ENCODE peak calls at places on chromosomes 11 and 22, in six cellular contexts. One of them, this sample, is unnamed.

GRCh38 chr11:33160147-33160546 is 1.1 kb downstream of the CSTF3 start:
- DNase-seq in mammary epithelial cell: peak; percentile 50
- DNase-seq in heart left ventricle: no peak
- DNase-seq in astrocyte: peak; percentile 43
- DNase-seq in WERI-Rb-1: no peak
- DNase-seq in kidney: no peak
- DNase-seq in this sample: no peak

GRCh38 chr11:108093128-108093904 is 28.1 kb upstream of the ACAT1 start:
- DNase-seq in WERI-Rb-1: no peak
- DNase-seq in heart left ventricle: no peak
- DNase-seq in kidney: no peak
- DNase-seq in mammary epithelial cell: no peak
- DNase-seq in astrocyte: no peak
- DNase-seq in this sample: peak; percentile 53

GRCh38 chr11:66676279-66676919 is 1.3 kb downstream of the RBM4B start:
- DNase-seq in astrocyte: no peak
- DNase-seq in kidney: no peak
- DNase-seq in WERI-Rb-1: no peak
- DNase-seq in mammary epithelial cell: no peak
- DNase-seq in heart left ventricle: no peak
- DNase-seq in this sample: no peak

GRCh38 chr11:93476796-93477195 is 66.4 kb downstream of the SMCO4 start:
- DNase-seq in mammary epithelial cell: peak; percentile 71
- DNase-seq in WERI-Rb-1: no peak
- DNase-seq in heart left ventricle: no peak
- DNase-seq in astrocyte: peak; percentile 23
- DNase-seq in kidney: no peak
- DNase-seq in this sample: peak; percentile 55

GRCh38 chr11:67051945-67052488 is 4.6 kb upstream of the RHOD start:
- DNase-seq in mammary epithelial cell: no peak
- DNase-seq in kidney: no peak
- DNase-seq in heart left ventricle: no peak
- DNase-seq in WERI-Rb-1: no peak
- DNase-seq in astrocyte: no peak
- DNase-seq in this sample: no peak

GRCh38 chr11:97683733-97684132 is 1293.9 kb downstream of the JRKL start:
- DNase-seq in mammary epithelial cell: peak; percentile 56
- DNase-seq in WERI-Rb-1: peak; percentile 26
- DNase-seq in heart left ventricle: no peak
- DNase-seq in kidney: no peak
- DNase-seq in astrocyte: no peak
- DNase-seq in this sample: no peak

GRCh38 chr11:65262381-65262680 is 569 bp downstream of the POLA2 start:
- DNase-seq in heart left ventricle: no peak
- DNase-seq in WERI-Rb-1: no peak
- DNase-seq in astrocyte: no peak
- DNase-seq in kidney: no peak
- DNase-seq in mammary epithelial cell: no peak
- DNase-seq in this sample: no peak

GRCh38 chr11:105392546-105392945 is 217.3 kb upstream of the GRIA4 start:
- DNase-seq in mammary epithelial cell: no peak
- DNase-seq in WERI-Rb-1: no peak
- DNase-seq in astrocyte: peak; percentile 4
- DNase-seq in kidney: no peak
- DNase-seq in heart left ventricle: no peak
- DNase-seq in this sample: no peak

GRCh38 chr22:41830174-41830573 is 2.7 kb upstream of the SREBF2 start:
- DNase-seq in astrocyte: no peak
- DNase-seq in mammary epithelial cell: no peak
- DNase-seq in heart left ventricle: no peak
- DNase-seq in WERI-Rb-1: peak; percentile 23
- DNase-seq in kidney: no peak
- DNase-seq in this sample: no peak

GRCh38 chr11:118537409-118537980 is 6.5 kb downstream of the TMEM25 start:
- DNase-seq in WERI-Rb-1: no peak
- DNase-seq in mammary epithelial cell: no peak
- DNase-seq in astrocyte: no peak
- DNase-seq in kidney: no peak
- DNase-seq in heart left ventricle: no peak
- DNase-seq in this sample: no peak

GRCh38 chr11:94800394-94800793 is 32.2 kb downstream of the AMOTL1 start:
- DNase-seq in WERI-Rb-1: no peak
- DNase-seq in astrocyte: no peak
- DNase-seq in kidney: no peak
- DNase-seq in mammary epithelial cell: no peak
- DNase-seq in heart left ventricle: no peak
- DNase-seq in this sample: no peak

GRCh38 chr11:119680899-119681370 is 48.1 kb downstream of the NECTIN1 start:
- DNase-seq in kidney: peak; percentile 85
- DNase-seq in WERI-Rb-1: no peak
- DNase-seq in heart left ventricle: peak; percentile 84
- DNase-seq in astrocyte: no peak
- DNase-seq in mammary epithelial cell: no peak
- DNase-seq in this sample: no peak

GRCh38 chr11:67013511-67014045 is 9.4 kb upstream of the SYT12 start:
- DNase-seq in astrocyte: no peak
- DNase-seq in kidney: no peak
- DNase-seq in heart left ventricle: no peak
- DNase-seq in mammary epithelial cell: no peak
- DNase-seq in WERI-Rb-1: no peak
- DNase-seq in this sample: no peak

GRCh38 chr11:84564180-84564866 is 1062.8 kb downstream of the DLG2 start:
- DNase-seq in astrocyte: peak; percentile 12
- DNase-seq in kidney: no peak
- DNase-seq in heart left ventricle: no peak
- DNase-seq in WERI-Rb-1: peak; percentile 41
- DNase-seq in mammary epithelial cell: peak; percentile 32
- DNase-seq in this sample: peak; percentile 6

GRCh38 chr22:23756891-23757290 is 2.7 kb upstream of the VPREB3 start:
- DNase-seq in mammary epithelial cell: no peak
- DNase-seq in kidney: no peak
- DNase-seq in heart left ventricle: no peak
- DNase-seq in astrocyte: no peak
- DNase-seq in WERI-Rb-1: peak; percentile 83
- DNase-seq in this sample: no peak

GRCh38 chr11:66113132-66113856 is 43.2 kb downstream of the PACS1 start:
- DNase-seq in astrocyte: peak; percentile 89
- DNase-seq in heart left ventricle: no peak
- DNase-seq in kidney: no peak
- DNase-seq in mammary epithelial cell: peak; percentile 81
- DNase-seq in WERI-Rb-1: no peak
- DNase-seq in this sample: no peak

GRCh38 chr11:62680825-62681240 is 2.0 kb upstream of the UBXN1 start:
- DNase-seq in WERI-Rb-1: peak; percentile 68
- DNase-seq in mammary epithelial cell: peak; percentile 57
- DNase-seq in astrocyte: peak; percentile 70
- DNase-seq in heart left ventricle: no peak
- DNase-seq in kidney: no peak
- DNase-seq in this sample: peak; percentile 72

GRCh38 chr11:111417766-111418435 is 38.8 kb upstream of the POU2AF1 start:
- DNase-seq in kidney: no peak
- DNase-seq in heart left ventricle: no peak
- DNase-seq in astrocyte: peak; percentile 71
- DNase-seq in WERI-Rb-1: no peak
- DNase-seq in mammary epithelial cell: peak; percentile 46
- DNase-seq in this sample: peak; percentile 98

GRCh38 chr11:126415669-126416420 is 60.4 kb downstream of the ST3GAL4 start:
- DNase-seq in WERI-Rb-1: no peak
- DNase-seq in kidney: peak; percentile 91
- DNase-seq in mammary epithelial cell: no peak
- DNase-seq in astrocyte: no peak
- DNase-seq in heart left ventricle: peak; percentile 84
- DNase-seq in this sample: no peak

GRCh38 chr11:15006139-15006759 is 34.1 kb upstream of the CALCA start:
- DNase-seq in astrocyte: peak; percentile 9
- DNase-seq in kidney: no peak
- DNase-seq in WERI-Rb-1: no peak
- DNase-seq in heart left ventricle: no peak
- DNase-seq in mammary epithelial cell: peak; percentile 26
- DNase-seq in this sample: no peak

GRCh38 chr11:15288801-15289342 is 174.1 kb downstream of the INSC start:
- DNase-seq in astrocyte: no peak
- DNase-seq in WERI-Rb-1: no peak
- DNase-seq in mammary epithelial cell: no peak
- DNase-seq in heart left ventricle: no peak
- DNase-seq in kidney: no peak
- DNase-seq in this sample: no peak

GRCh38 chr11:108975641-108976071 is 310.8 kb downstream of the DDX10 start:
- DNase-seq in kidney: no peak
- DNase-seq in heart left ventricle: no peak
- DNase-seq in astrocyte: no peak
- DNase-seq in mammary epithelial cell: no peak
- DNase-seq in WERI-Rb-1: peak; percentile 82
- DNase-seq in this sample: no peak

GRCh38 chr22:38766076-38766777 is 10.4 kb upstream of the SUN2 start:
- DNase-seq in mammary epithelial cell: peak; percentile 65
- DNase-seq in WERI-Rb-1: peak; percentile 86
- DNase-seq in astrocyte: no peak
- DNase-seq in heart left ventricle: peak; percentile 78
- DNase-seq in kidney: no peak
- DNase-seq in this sample: no peak

GRCh38 chr11:30938801-30939200 is 352.6 kb upstream of the MPPED2 start:
- DNase-seq in heart left ventricle: no peak
- DNase-seq in WERI-Rb-1: no peak
- DNase-seq in mammary epithelial cell: no peak
- DNase-seq in kidney: no peak
- DNase-seq in astrocyte: peak; percentile 26
- DNase-seq in this sample: no peak
- H3K9me3 ChIP-seq in heart left ventricle: peaks cover 16% of the 10 kb centered on the region
- H3K9me3 ChIP-seq in WERI-Rb-1: peaks cover 2% of the 10 kb centered on the region
- H3K9me3 ChIP-seq in mammary epithelial cell: no peaks in the 10 kb centered on the region
- H3K9me3 ChIP-seq in kidney: no peaks in the 10 kb centered on the region
- H3K9me3 ChIP-seq in astrocyte: no peaks in the 10 kb centered on the region
- H3K9me3 ChIP-seq in this sample: no peaks in the 10 kb centered on the region

GRCh38 chr11:86015699-86016098 is 53.2 kb downstream of the PICALM start:
- DNase-seq in kidney: no peak
- DNase-seq in WERI-Rb-1: no peak
- DNase-seq in mammary epithelial cell: no peak
- DNase-seq in astrocyte: no peak
- DNase-seq in heart left ventricle: no peak
- DNase-seq in this sample: no peak

GRCh38 chr11:86013718-86014117 is 55.2 kb downstream of the PICALM start:
- DNase-seq in mammary epithelial cell: no peak
- DNase-seq in heart left ventricle: no peak
- DNase-seq in WERI-Rb-1: no peak
- DNase-seq in kidney: no peak
- DNase-seq in astrocyte: no peak
- DNase-seq in this sample: no peak

GRCh38 chr11:86016451-86016850 is 52.4 kb downstream of the PICALM start:
- DNase-seq in kidney: no peak
- DNase-seq in heart left ventricle: no peak
- DNase-seq in astrocyte: no peak
- DNase-seq in mammary epithelial cell: no peak
- DNase-seq in WERI-Rb-1: no peak
- DNase-seq in this sample: no peak

GRCh38 chr11:86014221-86014620 is 54.7 kb downstream of the PICALM start:
- DNase-seq in heart left ventricle: no peak
- DNase-seq in WERI-Rb-1: no peak
- DNase-seq in astrocyte: no peak
- DNase-seq in kidney: no peak
- DNase-seq in mammary epithelial cell: peak; percentile 1
- DNase-seq in this sample: no peak

DNA sequence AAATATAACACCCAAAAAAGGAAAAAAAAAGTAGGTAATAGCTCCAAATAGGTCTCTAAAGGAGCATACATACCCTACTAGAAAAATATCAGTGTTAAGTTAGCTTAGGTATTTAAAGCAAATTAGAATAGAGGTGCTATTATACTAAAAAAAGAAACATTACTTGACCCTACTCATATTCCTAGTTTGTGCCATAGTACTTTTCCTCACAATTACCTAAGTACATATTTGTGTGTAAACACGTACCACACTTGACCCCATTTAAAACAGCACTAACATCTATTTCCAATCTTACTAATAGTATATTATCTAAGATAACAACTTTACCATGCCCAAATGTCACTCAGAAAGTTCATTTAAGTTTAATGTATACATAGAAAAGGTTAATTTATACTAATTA is 57.7 kb downstream of the PICALM start:
- DNase-seq in heart left ventricle: no peak
- DNase-seq in WERI-Rb-1: no peak
- DNase-seq in astrocyte: no peak
- DNase-seq in mammary epithelial cell: no peak
- DNase-seq in kidney: no peak
- DNase-seq in this sample: no peak
- H3K27ac ChIP-seq in heart left ventricle: no peak overlapping the region
- H3K27ac ChIP-seq in WERI-Rb-1: no peak overlapping the region
- H3K27ac ChIP-seq in astrocyte: no peak overlapping the region
- H3K27ac ChIP-seq in mammary epithelial cell: no peak overlapping the region
- H3K27ac ChIP-seq in kidney: no peak overlapping the region
- H3K27ac ChIP-seq in this sample: no peak overlapping the region

GRCh38 chr22:47515384-47516125 is 753.1 kb downstream of the TBC1D22A start:
- DNase-seq in mammary epithelial cell: no peak
- DNase-seq in heart left ventricle: no peak
- DNase-seq in astrocyte: no peak
- DNase-seq in kidney: no peak
- DNase-seq in WERI-Rb-1: no peak
- DNase-seq in this sample: no peak
- H3K9me3 ChIP-seq in mammary epithelial cell: peaks cover 11% of the 10 kb centered on the region
- H3K9me3 ChIP-seq in heart left ventricle: no peaks in the 10 kb centered on the region
- H3K9me3 ChIP-seq in astrocyte: peaks cover 6% of the 10 kb centered on the region
- H3K9me3 ChIP-seq in kidney: no peaks in the 10 kb centered on the region
- H3K9me3 ChIP-seq in WERI-Rb-1: peaks cover 2% of the 10 kb centered on the region
- H3K9me3 ChIP-seq in this sample: peaks cover 6% of the 10 kb centered on the region

GRCh38 chr11:61447601-61448551 is 18.0 kb downstream of the SDHAF2 start:
- DNase-seq in kidney: no peak
- DNase-seq in astrocyte: no peak
- DNase-seq in WERI-Rb-1: no peak
- DNase-seq in heart left ventricle: no peak
- DNase-seq in mammary epithelial cell: peak; percentile 1
- DNase-seq in this sample: no peak

GRCh38 chr11:61442616-61443015 is 12.7 kb downstream of the SDHAF2 start:
- DNase-seq in heart left ventricle: no peak
- DNase-seq in astrocyte: no peak
- DNase-seq in WERI-Rb-1: no peak
- DNase-seq in mammary epithelial cell: no peak
- DNase-seq in kidney: no peak
- DNase-seq in this sample: no peak

GRCh38 chr11:61448552-61448927 is 18.6 kb downstream of the SDHAF2 start:
- DNase-seq in astrocyte: no peak
- DNase-seq in mammary epithelial cell: no peak
- DNase-seq in heart left ventricle: no peak
- DNase-seq in kidney: no peak
- DNase-seq in WERI-Rb-1: no peak
- DNase-seq in this sample: no peak

GRCh38 chr11:61446211-61446651 is 16.3 kb downstream of the SDHAF2 start:
- DNase-seq in heart left ventricle: peak; percentile 91
- DNase-seq in WERI-Rb-1: peak; percentile 91
- DNase-seq in mammary epithelial cell: peak; percentile 89
- DNase-seq in astrocyte: peak; percentile 90
- DNase-seq in kidney: peak; percentile 93
- DNase-seq in this sample: peak; percentile 95

DNA sequence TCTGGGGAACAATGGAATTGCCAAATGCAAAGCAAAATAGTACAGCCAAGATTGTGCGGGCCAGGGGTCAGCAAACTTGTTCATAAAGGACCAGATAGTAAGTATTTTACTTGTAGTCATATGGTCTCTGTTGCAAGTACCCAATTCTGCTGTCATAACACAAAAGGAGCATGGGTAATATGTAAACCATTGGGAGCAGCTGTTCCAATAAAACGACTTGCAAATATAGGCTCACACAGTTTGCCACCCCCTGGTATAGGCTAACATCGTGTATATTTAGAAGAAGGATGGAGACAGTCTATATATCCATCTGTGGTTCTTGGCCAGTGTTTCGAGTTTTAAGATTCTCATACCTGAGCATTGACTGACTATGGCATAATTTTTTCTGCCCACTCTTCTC is 15.6 kb downstream of the SDHAF2 start:
- DNase-seq in heart left ventricle: no peak
- DNase-seq in kidney: no peak
- DNase-seq in astrocyte: no peak
- DNase-seq in mammary epithelial cell: no peak
- DNase-seq in WERI-Rb-1: no peak
- DNase-seq in this sample: no peak
- H3K27ac ChIP-seq in heart left ventricle: no peak overlapping the region
- H3K27ac ChIP-seq in kidney: no peak overlapping the region
- H3K27ac ChIP-seq in astrocyte: peak overlapping the region; percentile 49
- H3K27ac ChIP-seq in mammary epithelial cell: no peak overlapping the region
- H3K27ac ChIP-seq in WERI-Rb-1: no peak overlapping the region
- H3K27ac ChIP-seq in this sample: peak overlapping the region; percentile 71